ENCODE peak calls at places on chromosomes 1 and 21, in five cellular contexts. One of them, this sample, is unnamed. For H3K27me3 and H3K4me1, the result is how much of the 10 kb centered on the place peaks cover.

GRCh38 chr1:187877220-187877619 is 1048.5 kb downstream of the PLA2G4A start:
- DNase-seq in psoas muscle: no peak
- DNase-seq in spleen: no peak
- DNase-seq in stomach: no peak
- DNase-seq in aorta: no peak
- DNase-seq in this sample: no peak

GRCh38 chr21:26032263-26032662 is 138.3 kb downstream of the APP start:
- DNase-seq in psoas muscle: no peak
- DNase-seq in aorta: no peak
- DNase-seq in stomach: no peak
- DNase-seq in spleen: no peak
- DNase-seq in this sample: no peak

GRCh38 chr1:114330451-114330983 is 176.8 kb upstream of the SYT6 start:
- DNase-seq in stomach: no peak
- DNase-seq in spleen: no peak
- DNase-seq in psoas muscle: no peak
- DNase-seq in aorta: no peak
- DNase-seq in this sample: no peak

GRCh38 chr1:226735576-226735975 is 3.5 kb downstream of the ITPKB start:
- DNase-seq in aorta: no peak
- DNase-seq in stomach: no peak
- DNase-seq in psoas muscle: no peak
- DNase-seq in spleen: no peak
- DNase-seq in this sample: no peak

GRCh38 chr1:20187103-20187812 is 940 bp upstream of the PLA2G2C start:
- DNase-seq in psoas muscle: no peak
- DNase-seq in stomach: peak
- DNase-seq in spleen: no peak
- DNase-seq in aorta: no peak
- DNase-seq in this sample: no peak

GRCh38 chr1:230503741-230504140 is 77.6 kb upstream of the PGBD5 start:
- DNase-seq in psoas muscle: no peak
- DNase-seq in stomach: no peak
- DNase-seq in aorta: no peak
- DNase-seq in spleen: no peak
- DNase-seq in this sample: no peak

GRCh38 chr21:43295016-43295958 is 126.5 kb downstream of the CRYAA start:
- DNase-seq in psoas muscle: no peak
- DNase-seq in aorta: peak
- DNase-seq in spleen: peak
- DNase-seq in stomach: no peak
- DNase-seq in this sample: no peak

GRCh38 chr1:220922951-220923350 is 43.7 kb downstream of the HLX start:
- DNase-seq in stomach: no peak
- DNase-seq in aorta: no peak
- DNase-seq in psoas muscle: no peak
- DNase-seq in spleen: no peak
- DNase-seq in this sample: no peak

GRCh38 chr1:199020046-199020445 is 381.2 kb downstream of the PTPRC start:
- DNase-seq in stomach: no peak
- DNase-seq in spleen: no peak
- DNase-seq in psoas muscle: no peak
- DNase-seq in aorta: no peak
- DNase-seq in this sample: no peak

GRCh38 chr1:112954945-112955677 is 885 bp downstream of the SLC16A1 start:
- DNase-seq in spleen: peak
- DNase-seq in stomach: peak
- DNase-seq in aorta: peak
- DNase-seq in psoas muscle: peak
- DNase-seq in this sample: no peak

GRCh38 chr1:112954059-112954458 is 1.9 kb downstream of the SLC16A1 start:
- DNase-seq in stomach: no peak
- DNase-seq in psoas muscle: no peak
- DNase-seq in spleen: no peak
- DNase-seq in aorta: no peak
- DNase-seq in this sample: no peak

GRCh38 chr1:112955678-112956502 is at the start of gene SLC16A1:
- DNase-seq in spleen: peak
- DNase-seq in aorta: peak
- DNase-seq in psoas muscle: peak
- DNase-seq in stomach: peak
- DNase-seq in this sample: peak

GRCh38 chr1:112946683-112947082 is 9.3 kb downstream of the SLC16A1 start:
- DNase-seq in psoas muscle: no peak
- DNase-seq in spleen: no peak
- DNase-seq in stomach: no peak
- DNase-seq in aorta: no peak
- DNase-seq in this sample: no peak

DNA sequence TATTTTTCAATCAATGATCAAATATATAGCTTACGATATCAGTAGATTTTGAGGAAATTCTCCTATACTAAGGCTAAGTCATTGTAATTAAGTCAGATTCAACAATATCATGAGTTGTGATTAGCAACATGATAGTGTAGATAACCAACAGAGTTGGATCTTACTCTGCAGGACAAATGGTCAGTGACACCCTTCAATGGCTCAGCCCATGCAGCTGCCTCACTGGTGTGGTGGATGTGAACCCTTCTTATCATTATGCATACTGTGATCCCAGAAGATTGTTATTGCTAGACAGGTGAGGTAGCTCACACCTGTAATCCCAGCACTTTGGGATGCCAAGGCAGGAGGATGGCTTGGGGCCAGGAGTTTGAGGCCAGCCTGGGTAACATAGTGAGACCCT is 5.6 kb downstream of the SLC16A1 start:
- DNase-seq in stomach: no peak
- DNase-seq in psoas muscle: no peak
- DNase-seq in aorta: no peak
- DNase-seq in spleen: no peak
- DNase-seq in this sample: no peak
- H3K4me3 ChIP-seq in stomach: no peak
- H3K4me3 ChIP-seq in psoas muscle: no peak
- H3K4me3 ChIP-seq in aorta: no peak
- H3K4me3 ChIP-seq in spleen: no peak
- H3K4me3 ChIP-seq in this sample: no peak

DNA sequence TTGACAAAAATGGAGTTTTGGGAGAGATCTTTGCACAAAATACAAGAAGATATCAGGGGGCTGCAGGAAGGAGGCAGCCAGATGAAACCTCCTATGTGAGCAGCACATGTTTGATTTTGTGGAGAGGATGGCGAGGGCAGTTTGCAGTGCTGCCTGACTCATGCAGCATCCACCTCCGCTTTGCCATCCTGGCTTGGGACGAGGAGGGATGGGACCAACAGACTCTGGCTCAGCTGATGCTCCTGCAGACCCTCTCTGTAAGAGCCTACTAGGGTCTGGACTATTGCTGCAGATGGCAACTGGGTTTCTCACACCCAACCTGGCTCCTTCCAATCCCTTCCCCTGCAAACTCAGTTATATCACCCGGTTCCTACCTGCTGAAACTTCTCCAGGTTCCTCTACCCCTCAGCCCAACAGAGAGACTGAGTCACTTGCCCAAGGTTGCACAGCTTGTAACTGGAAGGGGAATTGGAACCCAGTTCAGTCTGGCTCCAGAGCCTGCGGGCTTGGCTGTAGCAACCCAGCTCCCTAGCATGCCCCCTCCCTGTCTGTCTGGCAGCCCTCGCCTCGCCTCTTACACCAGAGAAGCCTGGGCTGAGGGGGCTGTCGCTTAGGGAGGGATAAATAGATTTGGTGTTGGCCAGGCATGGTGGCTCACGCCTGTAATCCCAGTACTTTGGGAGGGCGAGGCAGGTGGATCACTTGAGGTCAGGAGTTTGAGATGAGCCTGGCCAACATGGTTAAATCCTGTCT is 205.8 kb downstream of the PTPRU start:
- DNase-seq in spleen: no peak
- DNase-seq in psoas muscle: no peak
- DNase-seq in aorta: no peak
- DNase-seq in stomach: no peak
- DNase-seq in this sample: no peak
- H3K27me3 ChIP-seq in spleen: half or more
- H3K27me3 ChIP-seq in psoas muscle: under half
- H3K27me3 ChIP-seq in aorta: under half
- H3K27me3 ChIP-seq in stomach: under half
- H3K27me3 ChIP-seq in this sample: under half

GRCh38 chr1:154863702-154864174 is 6.3 kb downstream of the KCNN3 start:
- DNase-seq in aorta: no peak
- DNase-seq in stomach: peak
- DNase-seq in spleen: no peak
- DNase-seq in psoas muscle: peak
- DNase-seq in this sample: no peak
- H3K4me1 ChIP-seq in aorta: under half
- H3K4me1 ChIP-seq in stomach: under half
- H3K4me1 ChIP-seq in spleen: under half
- H3K4me1 ChIP-seq in psoas muscle: half or more
- H3K4me1 ChIP-seq in this sample: under half

GRCh38 chr1:8663915-8664331 is 153.5 kb downstream of the RERE start:
- DNase-seq in stomach: peak
- DNase-seq in spleen: no peak
- DNase-seq in aorta: no peak
- DNase-seq in psoas muscle: no peak
- DNase-seq in this sample: no peak
- H3K4me3 ChIP-seq in stomach: no peak
- H3K4me3 ChIP-seq in spleen: no peak
- H3K4me3 ChIP-seq in aorta: no peak
- H3K4me3 ChIP-seq in psoas muscle: no peak
- H3K4me3 ChIP-seq in this sample: no peak

GRCh38 chr1:47224676-47225399 is 7.2 kb downstream of the TAL1 start:
- DNase-seq in stomach: no peak
- DNase-seq in aorta: no peak
- DNase-seq in psoas muscle: no peak
- DNase-seq in spleen: no peak
- DNase-seq in this sample: no peak

GRCh38 chr1:47225430-47226100 is 6.5 kb downstream of the TAL1 start:
- DNase-seq in aorta: no peak
- DNase-seq in stomach: no peak
- DNase-seq in spleen: no peak
- DNase-seq in psoas muscle: peak
- DNase-seq in this sample: no peak

GRCh38 chr1:47227370-47228232 is 4.4 kb downstream of the TAL1 start:
- DNase-seq in spleen: no peak
- DNase-seq in stomach: no peak
- DNase-seq in psoas muscle: no peak
- DNase-seq in aorta: no peak
- DNase-seq in this sample: no peak

GRCh38 chr1:47223921-47224675 is 7.9 kb downstream of the TAL1 start:
- DNase-seq in spleen: no peak
- DNase-seq in psoas muscle: no peak
- DNase-seq in aorta: no peak
- DNase-seq in stomach: no peak
- DNase-seq in this sample: no peak

GRCh38 chr1:47226121-47226977 is 5.7 kb downstream of the TAL1 start:
- DNase-seq in spleen: no peak
- DNase-seq in stomach: no peak
- DNase-seq in psoas muscle: no peak
- DNase-seq in aorta: no peak
- DNase-seq in this sample: no peak
- H3K27me3 ChIP-seq in spleen: half or more
- H3K27me3 ChIP-seq in stomach: under half
- H3K27me3 ChIP-seq in psoas muscle: under half
- H3K27me3 ChIP-seq in aorta: under half
- H3K27me3 ChIP-seq in this sample: under half

GRCh38 chr1:217135987-217136894 is 413.0 kb upstream of the ESRRG start:
- DNase-seq in stomach: no peak
- DNase-seq in psoas muscle: no peak
- DNase-seq in spleen: peak
- DNase-seq in aorta: no peak
- DNase-seq in this sample: no peak
- H3K4me1 ChIP-seq in stomach: under half
- H3K4me1 ChIP-seq in psoas muscle: under half
- H3K4me1 ChIP-seq in spleen: under half
- H3K4me1 ChIP-seq in aorta: under half
- H3K4me1 ChIP-seq in this sample: under half

GRCh38 chr21:34180406-34180805 is 107.0 kb downstream of the MRPS6 start:
- DNase-seq in spleen: no peak
- DNase-seq in psoas muscle: no peak
- DNase-seq in aorta: no peak
- DNase-seq in stomach: no peak
- DNase-seq in this sample: no peak
- H3K4me3 ChIP-seq in spleen: no peak
- H3K4me3 ChIP-seq in psoas muscle: peak
- H3K4me3 ChIP-seq in aorta: peak
- H3K4me3 ChIP-seq in stomach: no peak
- H3K4me3 ChIP-seq in this sample: no peak

This sample was measured in vagina.